ENCODE peak calls at places on chromosomes 11 and 22, in nine cellular contexts. C is fibroblast of mammary gland; S is stimulated activated CD4-positive, alpha-beta T cell treated with anti-CD3 and anti-CD28 coated beads, Interleukin-4, amount 100 ng/mL, for 48 hours; G is iPS DF 6.9; O is cerebellar nuclear complex; A is tibial artery; K is CD8-positive, alpha-beta T cell; Q is lower leg skin; D is ELF-1. T is an unnamed sample.

GRCh38 chr11:35293699-35294098 is 125.7 kb downstream of the SLC1A2 start:
- DNase-seq in S (no peak), O (no peak), K (no peak), C (no peak), G (no peak), D (no peak), A (no peak), Q (no peak), T (no peak)

GRCh38 chr22:36457688-36458450 is 23.6 kb downstream of the TXN2 start:
- DNase-seq in S (no peak), A (peak; percentile 86), O (no peak), D (no peak), K (no peak), Q (no peak), C (peak; percentile 60), G (no peak), T (no peak)

GRCh38 chr22:28772633-28773460 is at the start of gene CCDC117:
- DNase-seq in D (peak; percentile 96), C (peak; percentile 94), A (peak; percentile 97), O (peak; percentile 82), G (peak; percentile 93), K (peak; percentile 95), S (peak; percentile 91), Q (peak; percentile 94), T (peak; percentile 96)

GRCh38 chr11:62980133-62980760 is 4.5 kb downstream of the SLC22A6 start:
- DNase-seq in G (no peak), C (peak; percentile 2), K (no peak), D (no peak), O (no peak), A (no peak), S (no peak), Q (no peak), T (no peak)

GRCh38 chr11:118998822-118999221 is 884 bp downstream of the CENATAC start:
- DNase-seq in G (no peak), O (no peak), S (no peak), Q (no peak), D (peak; percentile 71), A (no peak), K (no peak), C (peak; percentile 68), T (no peak)

GRCh38 chr22:28014141-28015055 is 95.3 kb upstream of the PITPNB start:
- DNase-seq in S (no peak), K (no peak), D (no peak), A (peak; percentile 54), C (no peak), G (no peak), O (no peak), Q (no peak), T (no peak)

GRCh38 chr11:70467196-70468085 is 69.1 kb downstream of the CTTN start:
- DNase-seq in K (peak; percentile 27), S (peak; percentile 40), G (no peak), Q (peak; percentile 43), D (peak; percentile 32), C (peak; percentile 54), A (no peak), O (peak; percentile 20), T (peak; percentile 67)

GRCh38 chr22:35622132-35622913 is 5.2 kb upstream of the MB start:
- DNase-seq in K (no peak), S (no peak), D (peak; percentile 83), A (no peak), O (no peak), G (no peak), C (no peak), Q (peak; percentile 44), T (peak; percentile 64)

GRCh38 chr22:22484023-22484422 is 24.5 kb downstream of the ZNF280B start:
- DNase-seq in Q (no peak), A (no peak), S (no peak), G (no peak), O (no peak), D (no peak), C (no peak), K (no peak), T (no peak)

GRCh38 chr11:18623707-18624106 is 10.4 kb downstream of the SPTY2D1 start:
- DNase-seq in D (no peak), A (no peak), G (no peak), C (no peak), Q (no peak), K (no peak), S (no peak), O (no peak), T (no peak)

GRCh38 chr22:37428649-37429586 is 1.6 kb upstream of the ELFN2 start:
- DNase-seq in K (peak; percentile 65), A (no peak), D (peak; percentile 79), G (no peak), C (peak; percentile 56), S (peak; percentile 37), Q (no peak), O (no peak), T (no peak)

GRCh38 chr22:23054531-23055257 is 15.6 kb upstream of the GNAZ start:
- DNase-seq in O (no peak), S (no peak), Q (no peak), D (no peak), C (no peak), G (no peak), K (peak; percentile 1), A (peak; percentile 40), T (peak; percentile 20)

GRCh38 chr11:113188433-113188834 is 125.9 kb upstream of the TTC12 start:
- DNase-seq in K (no peak), Q (no peak), A (no peak), C (no peak), G (no peak), D (no peak), O (no peak), S (no peak), T (no peak)

GRCh38 chr11:70612459-70613141 is 214.3 kb downstream of the CTTN start:
- DNase-seq in G (no peak), O (no peak), K (no peak), S (no peak), A (no peak), Q (no peak), C (peak; percentile 12), D (no peak), T (no peak)

GRCh38 chr11:20276661-20277000 is 86.9 kb upstream of the HTATIP2 start:
- DNase-seq in A (no peak), C (no peak), S (no peak), G (no peak), O (no peak), Q (no peak), K (no peak), D (no peak), T (no peak)

GRCh38 chr11:40280161-40281054 is 1179.0 kb downstream of the LRRC4C start:
- DNase-seq in A (no peak), C (no peak), D (peak; percentile 64), Q (no peak), O (no peak), G (no peak), K (no peak), S (no peak), T (no peak)

GRCh38 chr11:2521081-2521480 is 76.3 kb downstream of the KCNQ1 start:
- DNase-seq in S (no peak), O (no peak), C (no peak), D (no peak), G (no peak), Q (peak; percentile 8), A (peak; percentile 35), K (no peak), T (peak; percentile 39)

GRCh38 chr11:70210051-70210501 is 7.0 kb downstream of the FADD start:
- DNase-seq in D (no peak), S (no peak), C (peak; percentile 98), Q (no peak), G (no peak), O (no peak), A (no peak), K (no peak), T (no peak)

GRCh38 chr11:101880208-101880607 is 34.6 kb upstream of the CEP126 start:
- DNase-seq in D (no peak), Q (no peak), K (no peak), A (no peak), S (no peak), C (peak; percentile 82), O (no peak), G (peak; percentile 9), T (no peak)

GRCh38 chr11:106012744-106013143 is 9.3 kb downstream of the MSANTD4 start:
- DNase-seq in S (no peak), O (peak; percentile 39), K (no peak), G (no peak), Q (no peak), A (no peak), C (peak; percentile 85), D (no peak), T (no peak)

GRCh38 chr11:103940542-103940941 is 95.9 kb upstream of the DDI1 start:
- DNase-seq in K (no peak), A (no peak), Q (no peak), S (no peak), G (no peak), C (no peak), D (no peak), O (no peak), T (no peak)

GRCh38 chr22:23038334-23038642 is 32.0 kb upstream of the GNAZ start:
- DNase-seq in K (no peak), O (no peak), A (no peak), G (no peak), C (no peak), S (no peak), Q (no peak), D (no peak), T (no peak)

GRCh38 chr11:126115820-126116319 is 53.2 kb upstream of the CDON start:
- DNase-seq in G (no peak), D (peak; percentile 66), C (peak; percentile 85), K (no peak), Q (peak; percentile 62), A (peak; percentile 89), S (no peak), O (no peak), T (peak; percentile 80)

GRCh38 chr11:128692750-128693578 is 908 bp upstream of the FLI1 start:
- DNase-seq in D (peak; percentile 58), A (peak; percentile 74), O (no peak), Q (no peak), K (peak; percentile 41), C (peak; percentile 27), G (no peak), S (no peak), T (no peak)

GRCh38 chr11:117669616-117670015 is 127.4 kb downstream of the DSCAML1 start:
- DNase-seq in S (no peak), K (no peak), Q (no peak), O (no peak), D (no peak), C (no peak), A (no peak), G (no peak), T (no peak)

GRCh38 chr11:77560605-77561004 is 29.1 kb upstream of the AQP11 start:
- DNase-seq in K (no peak), G (no peak), Q (no peak), O (no peak), A (no peak), D (peak; percentile 42), S (no peak), C (peak; percentile 62), T (no peak)

GRCh38 chr11:121539000-121539399 is 86.2 kb upstream of the SORL1-AS1 start:
- DNase-seq in C (peak; percentile 20), Q (no peak), S (no peak), K (no peak), A (no peak), D (no peak), G (no peak), O (no peak), T (no peak)

GRCh38 chr11:107017104-107017432 is 1.2 kb downstream of the GUCY1A2 start:
- DNase-seq in K (no peak), A (no peak), S (no peak), D (no peak), C (no peak), G (no peak), Q (no peak), O (no peak), T (no peak)

GRCh38 chr11:103222801-103223200 is 113.6 kb downstream of the DYNC2H1 start:
- DNase-seq in A (no peak), D (no peak), Q (no peak), G (no peak), S (no peak), C (peak; percentile 34), K (no peak), O (no peak), T (no peak)

GRCh38 chr22:27624042-27624441 is 177.5 kb downstream of the MN1 start:
- DNase-seq in A (no peak), S (no peak), G (no peak), D (no peak), O (no peak), K (no peak), Q (no peak), C (no peak), T (no peak)

GRCh38 chr11:34495724-34496377 is 17.7 kb downstream of the ELF5 start:
- DNase-seq in G (no peak), S (no peak), A (no peak), K (no peak), D (no peak), Q (no peak), O (no peak), C (no peak), T (no peak)

T was measured in ureter.